ENCODE peak calls at places on chromosomes 13 and 19, in nine cellular contexts. One of them, this sample, is unnamed.

GRCh38 chr19:41324921-41325639 is 15.1 kb downstream of the CCDC97 start:
- DNase-seq in breast epithelium: peak
- DNase-seq in activated CD8-positive, alpha-beta T cell treated with anti-CD3 and anti-CD28 coated beads for 36 hours: no peak
- DNase-seq in dorsolateral prefrontal cortex: no peak
- DNase-seq in AG09319: no peak
- DNase-seq in cardiac fibroblast: peak
- DNase-seq in GM06990: no peak
- DNase-seq in fibroblast of lung: peak
- DNase-seq in HFFc6: peak
- DNase-seq in this sample: peak

GRCh38 chr13:62747629-62748028 is 1332.0 kb upstream of the PCDH20 start:
- DNase-seq in HFFc6: no peak
- DNase-seq in cardiac fibroblast: no peak
- DNase-seq in dorsolateral prefrontal cortex: no peak
- DNase-seq in breast epithelium: no peak
- DNase-seq in fibroblast of lung: peak
- DNase-seq in AG09319: no peak
- DNase-seq in activated CD8-positive, alpha-beta T cell treated with anti-CD3 and anti-CD28 coated beads for 36 hours: no peak
- DNase-seq in GM06990: no peak
- DNase-seq in this sample: no peak

GRCh38 chr19:11530432-11530831 is 1.5 kb upstream of the ECSIT start:
- DNase-seq in dorsolateral prefrontal cortex: peak
- DNase-seq in AG09319: no peak
- DNase-seq in activated CD8-positive, alpha-beta T cell treated with anti-CD3 and anti-CD28 coated beads for 36 hours: peak
- DNase-seq in fibroblast of lung: peak
- DNase-seq in breast epithelium: peak
- DNase-seq in HFFc6: peak
- DNase-seq in cardiac fibroblast: peak
- DNase-seq in GM06990: peak
- DNase-seq in this sample: no peak

GRCh38 chr19:49823472-49823871 is 5.4 kb downstream of the MED25 start:
- DNase-seq in GM06990: no peak
- DNase-seq in dorsolateral prefrontal cortex: no peak
- DNase-seq in breast epithelium: no peak
- DNase-seq in fibroblast of lung: no peak
- DNase-seq in AG09319: no peak
- DNase-seq in cardiac fibroblast: no peak
- DNase-seq in HFFc6: no peak
- DNase-seq in activated CD8-positive, alpha-beta T cell treated with anti-CD3 and anti-CD28 coated beads for 36 hours: no peak
- DNase-seq in this sample: no peak

GRCh38 chr19:50667177-50667758 is 18.0 kb downstream of the C19orf81 start:
- DNase-seq in cardiac fibroblast: no peak
- DNase-seq in breast epithelium: no peak
- DNase-seq in activated CD8-positive, alpha-beta T cell treated with anti-CD3 and anti-CD28 coated beads for 36 hours: no peak
- DNase-seq in GM06990: no peak
- DNase-seq in fibroblast of lung: no peak
- DNase-seq in AG09319: no peak
- DNase-seq in HFFc6: no peak
- DNase-seq in dorsolateral prefrontal cortex: no peak
- DNase-seq in this sample: no peak

GRCh38 chr19:10135551-10136334 is 16.0 kb upstream of the EIF3G start:
- DNase-seq in HFFc6: no peak
- DNase-seq in GM06990: no peak
- DNase-seq in breast epithelium: peak
- DNase-seq in activated CD8-positive, alpha-beta T cell treated with anti-CD3 and anti-CD28 coated beads for 36 hours: no peak
- DNase-seq in dorsolateral prefrontal cortex: no peak
- DNase-seq in AG09319: no peak
- DNase-seq in fibroblast of lung: no peak
- DNase-seq in cardiac fibroblast: no peak
- DNase-seq in this sample: no peak

GRCh38 chr19:48230555-48231129 is 25.1 kb downstream of the CARD8 start:
- DNase-seq in dorsolateral prefrontal cortex: no peak
- DNase-seq in HFFc6: no peak
- DNase-seq in AG09319: no peak
- DNase-seq in breast epithelium: no peak
- DNase-seq in fibroblast of lung: no peak
- DNase-seq in activated CD8-positive, alpha-beta T cell treated with anti-CD3 and anti-CD28 coated beads for 36 hours: peak
- DNase-seq in cardiac fibroblast: no peak
- DNase-seq in GM06990: no peak
- DNase-seq in this sample: no peak

GRCh38 chr19:13995017-13995728 is 10.9 kb downstream of the RFX1 start:
- DNase-seq in cardiac fibroblast: peak
- DNase-seq in AG09319: peak
- DNase-seq in dorsolateral prefrontal cortex: no peak
- DNase-seq in GM06990: no peak
- DNase-seq in fibroblast of lung: no peak
- DNase-seq in activated CD8-positive, alpha-beta T cell treated with anti-CD3 and anti-CD28 coated beads for 36 hours: no peak
- DNase-seq in HFFc6: peak
- DNase-seq in breast epithelium: no peak
- DNase-seq in this sample: no peak

GRCh38 chr13:97758317-97758716 is 195.2 kb upstream of the IPO5 start:
- DNase-seq in fibroblast of lung: no peak
- DNase-seq in GM06990: no peak
- DNase-seq in dorsolateral prefrontal cortex: no peak
- DNase-seq in activated CD8-positive, alpha-beta T cell treated with anti-CD3 and anti-CD28 coated beads for 36 hours: no peak
- DNase-seq in cardiac fibroblast: peak
- DNase-seq in HFFc6: no peak
- DNase-seq in breast epithelium: no peak
- DNase-seq in AG09319: no peak
- DNase-seq in this sample: no peak

GRCh38 chr13:27631156-27631555 is 9.5 kb downstream of the POLR1D start:
- DNase-seq in fibroblast of lung: no peak
- DNase-seq in dorsolateral prefrontal cortex: no peak
- DNase-seq in AG09319: no peak
- DNase-seq in GM06990: no peak
- DNase-seq in breast epithelium: no peak
- DNase-seq in HFFc6: no peak
- DNase-seq in activated CD8-positive, alpha-beta T cell treated with anti-CD3 and anti-CD28 coated beads for 36 hours: no peak
- DNase-seq in cardiac fibroblast: no peak
- DNase-seq in this sample: no peak

GRCh38 chr19:14764401-14764800 is 14.0 kb downstream of the ADGRE2 start:
- DNase-seq in fibroblast of lung: no peak
- DNase-seq in cardiac fibroblast: no peak
- DNase-seq in breast epithelium: no peak
- DNase-seq in HFFc6: no peak
- DNase-seq in AG09319: no peak
- DNase-seq in GM06990: no peak
- DNase-seq in dorsolateral prefrontal cortex: no peak
- DNase-seq in activated CD8-positive, alpha-beta T cell treated with anti-CD3 and anti-CD28 coated beads for 36 hours: no peak
- DNase-seq in this sample: no peak

GRCh38 chr13:46307554-46307953 is 79.5 kb downstream of the RUBCNL start:
- DNase-seq in activated CD8-positive, alpha-beta T cell treated with anti-CD3 and anti-CD28 coated beads for 36 hours: no peak
- DNase-seq in fibroblast of lung: no peak
- DNase-seq in AG09319: no peak
- DNase-seq in dorsolateral prefrontal cortex: no peak
- DNase-seq in GM06990: no peak
- DNase-seq in HFFc6: peak
- DNase-seq in breast epithelium: no peak
- DNase-seq in cardiac fibroblast: no peak
- DNase-seq in this sample: no peak

GRCh38 chr19:28569132-28570114 is 643.5 kb downstream of the UQCRFS1 start:
- DNase-seq in breast epithelium: no peak
- DNase-seq in AG09319: no peak
- DNase-seq in GM06990: no peak
- DNase-seq in dorsolateral prefrontal cortex: no peak
- DNase-seq in HFFc6: no peak
- DNase-seq in cardiac fibroblast: no peak
- DNase-seq in activated CD8-positive, alpha-beta T cell treated with anti-CD3 and anti-CD28 coated beads for 36 hours: no peak
- DNase-seq in fibroblast of lung: no peak
- DNase-seq in this sample: no peak

GRCh38 chr19:16470911-16471811 is 609 bp downstream of the EPS15L1 start:
- DNase-seq in dorsolateral prefrontal cortex: no peak
- DNase-seq in activated CD8-positive, alpha-beta T cell treated with anti-CD3 and anti-CD28 coated beads for 36 hours: peak
- DNase-seq in GM06990: peak
- DNase-seq in AG09319: no peak
- DNase-seq in breast epithelium: no peak
- DNase-seq in cardiac fibroblast: peak
- DNase-seq in HFFc6: peak
- DNase-seq in fibroblast of lung: peak
- DNase-seq in this sample: no peak

GRCh38 chr13:71661921-71662320 is 205.1 kb downstream of the DACH1 start:
- DNase-seq in fibroblast of lung: peak
- DNase-seq in breast epithelium: no peak
- DNase-seq in GM06990: no peak
- DNase-seq in HFFc6: no peak
- DNase-seq in cardiac fibroblast: peak
- DNase-seq in activated CD8-positive, alpha-beta T cell treated with anti-CD3 and anti-CD28 coated beads for 36 hours: no peak
- DNase-seq in dorsolateral prefrontal cortex: no peak
- DNase-seq in AG09319: peak
- DNase-seq in this sample: no peak

GRCh38 chr13:24866488-24866887 is 102.5 kb downstream of the RNF17 start:
- DNase-seq in dorsolateral prefrontal cortex: no peak
- DNase-seq in GM06990: no peak
- DNase-seq in AG09319: no peak
- DNase-seq in cardiac fibroblast: no peak
- DNase-seq in HFFc6: no peak
- DNase-seq in activated CD8-positive, alpha-beta T cell treated with anti-CD3 and anti-CD28 coated beads for 36 hours: no peak
- DNase-seq in fibroblast of lung: no peak
- DNase-seq in breast epithelium: no peak
- DNase-seq in this sample: no peak

GRCh38 chr19:36627057-36627456 is 21.9 kb downstream of the ZNF382 start:
- DNase-seq in activated CD8-positive, alpha-beta T cell treated with anti-CD3 and anti-CD28 coated beads for 36 hours: no peak
- DNase-seq in fibroblast of lung: no peak
- DNase-seq in HFFc6: no peak
- DNase-seq in AG09319: no peak
- DNase-seq in breast epithelium: no peak
- DNase-seq in GM06990: no peak
- DNase-seq in cardiac fibroblast: no peak
- DNase-seq in dorsolateral prefrontal cortex: no peak
- DNase-seq in this sample: no peak

GRCh38 chr13:22024381-22024994 is 353.6 kb downstream of the FGF9 start:
- DNase-seq in HFFc6: no peak
- DNase-seq in breast epithelium: no peak
- DNase-seq in cardiac fibroblast: no peak
- DNase-seq in GM06990: no peak
- DNase-seq in AG09319: no peak
- DNase-seq in dorsolateral prefrontal cortex: no peak
- DNase-seq in fibroblast of lung: no peak
- DNase-seq in activated CD8-positive, alpha-beta T cell treated with anti-CD3 and anti-CD28 coated beads for 36 hours: no peak
- DNase-seq in this sample: no peak

GRCh38 chr19:5308471-5309437 is 31.9 kb downstream of the PTPRS start:
- DNase-seq in cardiac fibroblast: peak
- DNase-seq in fibroblast of lung: peak
- DNase-seq in activated CD8-positive, alpha-beta T cell treated with anti-CD3 and anti-CD28 coated beads for 36 hours: no peak
- DNase-seq in dorsolateral prefrontal cortex: peak
- DNase-seq in GM06990: no peak
- DNase-seq in AG09319: peak
- DNase-seq in HFFc6: no peak
- DNase-seq in breast epithelium: peak
- DNase-seq in this sample: no peak

DNA sequence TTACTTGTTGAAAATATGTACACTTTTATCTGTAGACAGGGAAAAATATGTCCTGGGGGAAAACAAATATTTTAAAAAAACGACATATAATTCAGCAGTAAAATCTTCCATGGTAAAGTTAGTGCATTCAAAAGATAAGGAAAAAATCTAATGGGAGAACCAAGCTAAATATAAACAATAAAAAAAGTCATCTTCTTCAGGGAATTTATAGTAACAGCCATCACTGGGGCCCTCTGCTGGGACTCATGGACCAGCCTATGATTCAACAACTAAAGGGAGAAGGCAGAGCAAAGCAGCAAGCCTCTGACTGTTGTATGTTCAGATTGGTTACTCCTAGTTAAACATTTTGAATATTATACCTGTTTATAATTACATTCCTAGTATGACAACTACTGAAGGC is 93.0 kb downstream of the ITGBL1 start:
- DNase-seq in HFFc6: peak
- DNase-seq in activated CD8-positive, alpha-beta T cell treated with anti-CD3 and anti-CD28 coated beads for 36 hours: no peak
- DNase-seq in AG09319: no peak
- DNase-seq in dorsolateral prefrontal cortex: no peak
- DNase-seq in fibroblast of lung: no peak
- DNase-seq in GM06990: no peak
- DNase-seq in cardiac fibroblast: peak
- DNase-seq in breast epithelium: no peak
- DNase-seq in this sample: no peak
- TF ChIP-seq CTCF in HFFc6: peak
- TF ChIP-seq CTCF in activated CD8-positive, alpha-beta T cell treated with anti-CD3 and anti-CD28 coated beads for 36 hours: no peak
- TF ChIP-seq CTCF in AG09319: no peak
- TF ChIP-seq CTCF in dorsolateral prefrontal cortex: no peak
- TF ChIP-seq CTCF in fibroblast of lung: no peak
- TF ChIP-seq CTCF in GM06990: no peak
- TF ChIP-seq CTCF in cardiac fibroblast: peak
- TF ChIP-seq CTCF in breast epithelium: no peak
- TF ChIP-seq CTCF in this sample: no peak

GRCh38 chr19:34241513-34242337 is 12.6 kb upstream of the GARRE1 start:
- DNase-seq in activated CD8-positive, alpha-beta T cell treated with anti-CD3 and anti-CD28 coated beads for 36 hours: peak
- DNase-seq in breast epithelium: no peak
- DNase-seq in AG09319: no peak
- DNase-seq in cardiac fibroblast: no peak
- DNase-seq in dorsolateral prefrontal cortex: no peak
- DNase-seq in GM06990: peak
- DNase-seq in HFFc6: no peak
- DNase-seq in fibroblast of lung: no peak
- DNase-seq in this sample: no peak
- TF ChIP-seq CTCF in activated CD8-positive, alpha-beta T cell treated with anti-CD3 and anti-CD28 coated beads for 36 hours: no peak
- TF ChIP-seq CTCF in breast epithelium: no peak
- TF ChIP-seq CTCF in AG09319: no peak
- TF ChIP-seq CTCF in cardiac fibroblast: no peak
- TF ChIP-seq CTCF in dorsolateral prefrontal cortex: no peak
- TF ChIP-seq CTCF in GM06990: peak
- TF ChIP-seq CTCF in HFFc6: peak
- TF ChIP-seq CTCF in fibroblast of lung: no peak
- TF ChIP-seq CTCF in this sample: no peak

DNA sequence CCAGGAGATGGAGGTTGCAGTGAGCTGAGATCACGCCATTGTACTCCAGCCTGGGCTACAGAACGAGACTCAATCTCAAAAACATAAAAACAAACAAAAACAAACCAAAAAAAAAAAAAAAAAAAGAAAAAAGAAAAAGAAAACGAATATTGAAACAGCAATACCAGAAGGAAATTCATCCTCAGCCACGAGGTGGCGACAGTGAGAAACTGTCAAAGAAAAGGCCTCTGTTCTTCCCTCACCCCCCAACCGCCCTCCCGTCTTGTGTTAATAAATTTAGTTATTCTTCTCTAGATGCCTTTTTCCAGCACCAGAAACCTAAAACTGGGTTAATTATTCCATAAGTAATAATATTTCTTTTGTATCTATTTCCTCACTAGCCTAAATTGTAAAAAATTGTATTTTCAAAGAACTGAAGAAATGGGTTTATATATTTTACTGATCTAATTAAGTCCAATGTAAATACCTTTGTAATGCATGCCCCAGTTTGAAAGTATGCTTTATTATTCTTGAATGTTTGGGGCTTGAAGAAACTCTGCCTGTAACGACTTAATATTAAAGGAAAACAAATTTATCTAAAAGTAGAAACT is 38.6 kb downstream of the LIG4 start:
- DNase-seq in fibroblast of lung: no peak
- DNase-seq in HFFc6: no peak
- DNase-seq in activated CD8-positive, alpha-beta T cell treated with anti-CD3 and anti-CD28 coated beads for 36 hours: peak
- DNase-seq in breast epithelium: no peak
- DNase-seq in cardiac fibroblast: peak
- DNase-seq in dorsolateral prefrontal cortex: no peak
- DNase-seq in GM06990: no peak
- DNase-seq in AG09319: no peak
- DNase-seq in this sample: no peak
- TF ChIP-seq CTCF in fibroblast of lung: peak
- TF ChIP-seq CTCF in HFFc6: peak
- TF ChIP-seq CTCF in activated CD8-positive, alpha-beta T cell treated with anti-CD3 and anti-CD28 coated beads for 36 hours: peak
- TF ChIP-seq CTCF in breast epithelium: no peak
- TF ChIP-seq CTCF in cardiac fibroblast: peak
- TF ChIP-seq CTCF in dorsolateral prefrontal cortex: peak
- TF ChIP-seq CTCF in GM06990: peak
- TF ChIP-seq CTCF in AG09319: peak
- TF ChIP-seq CTCF in this sample: peak

GRCh38 chr13:111319998-111320911 is at the start of gene TEX29:
- DNase-seq in HFFc6: no peak
- DNase-seq in cardiac fibroblast: no peak
- DNase-seq in breast epithelium: no peak
- DNase-seq in activated CD8-positive, alpha-beta T cell treated with anti-CD3 and anti-CD28 coated beads for 36 hours: no peak
- DNase-seq in dorsolateral prefrontal cortex: no peak
- DNase-seq in GM06990: no peak
- DNase-seq in fibroblast of lung: no peak
- DNase-seq in AG09319: no peak
- DNase-seq in this sample: no peak
- TF ChIP-seq CTCF in HFFc6: no peak
- TF ChIP-seq CTCF in cardiac fibroblast: no peak
- TF ChIP-seq CTCF in breast epithelium: no peak
- TF ChIP-seq CTCF in activated CD8-positive, alpha-beta T cell treated with anti-CD3 and anti-CD28 coated beads for 36 hours: no peak
- TF ChIP-seq CTCF in dorsolateral prefrontal cortex: no peak
- TF ChIP-seq CTCF in GM06990: no peak
- TF ChIP-seq CTCF in fibroblast of lung: no peak
- TF ChIP-seq CTCF in AG09319: no peak
- TF ChIP-seq CTCF in this sample: no peak

This sample was measured in natural killer cell.